ENCODE peak calls at places on chromosomes 16 and 17, in four cellular contexts. H is H9, A is mesendoderm, J is H1. Q is an unnamed sample.

GRCh38 chr16:69890114-69890890 is 60.8 kb upstream of the CLEC18A start:
- DNase-seq in A (peak), H (peak), J (no peak), Q (peak)

GRCh38 chr16:89775223-89775622 is 41.2 kb downstream of the FANCA start:
- DNase-seq in A (no peak), H (no peak), J (no peak), Q (no peak)

GRCh38 chr16:68229431-68230175 is 6.3 kb downstream of the ESRP2 start:
- DNase-seq in J (peak), A (peak), H (peak), Q (peak)

GRCh38 chr17:77916284-77916683 is 42.2 kb upstream of the TNRC6C start:
- DNase-seq in J (no peak), H (no peak), A (no peak), Q (no peak)

GRCh38 chr16:69618307-69618706 is 52.5 kb downstream of the NFAT5 start:
- DNase-seq in J (no peak), A (no peak), H (no peak), Q (no peak)

GRCh38 chr16:27322858-27323780 is 9.3 kb downstream of the IL4R start:
- DNase-seq in H (no peak), J (no peak), A (peak), Q (no peak)

GRCh38 chr17:6323626-6324356 is 111.1 kb downstream of the AIPL1 start:
- DNase-seq in A (peak), J (no peak), H (peak), Q (no peak)

GRCh38 chr17:13256545-13256944 is 238.7 kb upstream of the ELAC2 start:
- DNase-seq in A (peak), H (no peak), J (no peak), Q (no peak)

GRCh38 chr16:12901204-12901596 is 198 bp upstream of the SHISA9 start:
- DNase-seq in H (peak), A (peak), J (peak), Q (no peak)

DNA sequence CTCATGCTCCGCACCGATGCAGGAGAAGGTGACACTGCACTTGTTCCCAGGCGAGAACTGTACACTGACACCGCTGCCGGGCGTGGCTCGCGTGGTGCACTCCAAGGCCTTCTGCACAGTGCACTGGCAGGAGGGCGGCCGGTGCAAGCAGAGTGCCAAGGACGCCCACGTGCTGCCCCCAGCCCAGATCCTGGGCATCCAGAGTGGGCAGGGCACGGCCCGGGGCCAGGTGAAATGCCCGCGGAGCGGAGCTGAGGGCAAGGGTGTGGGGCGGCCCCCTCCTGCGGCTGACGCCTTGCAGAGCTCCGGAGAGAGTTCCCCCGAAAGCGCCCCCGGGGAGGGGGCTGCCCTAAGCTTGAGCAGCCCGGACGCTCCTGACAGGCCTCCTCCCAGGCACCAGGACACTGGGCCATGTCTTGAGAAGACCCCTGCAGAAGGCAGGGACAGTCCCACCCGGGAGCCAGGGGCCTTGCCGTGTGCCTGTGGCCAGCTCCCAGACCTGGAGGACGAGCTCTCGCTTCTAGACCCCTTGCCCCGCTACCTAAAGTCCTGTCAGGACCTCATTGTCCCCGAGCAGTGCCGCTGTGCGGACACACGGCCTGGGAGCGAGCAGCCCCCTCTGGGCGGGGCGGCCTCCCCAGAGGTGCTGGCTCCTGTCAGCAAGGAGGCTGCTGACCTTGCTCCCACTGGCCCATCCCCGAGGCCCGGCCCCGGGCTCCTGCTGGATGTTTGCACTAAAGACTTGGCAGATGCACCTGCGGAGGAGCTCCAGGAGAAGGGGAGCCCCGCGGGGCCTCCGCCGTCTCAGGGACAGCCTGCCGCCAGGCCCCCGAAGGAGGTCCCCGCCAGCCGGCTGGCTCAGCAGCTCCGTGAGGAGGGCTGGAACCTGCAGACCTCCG is 21.9 kb upstream of the JPT2 start:
- DNase-seq in J (no peak), H (no peak), A (no peak), Q (no peak)
- H4K5ac ChIP-seq in J (no peak), H (no peak), A (no peak), Q (no peak)

DNA sequence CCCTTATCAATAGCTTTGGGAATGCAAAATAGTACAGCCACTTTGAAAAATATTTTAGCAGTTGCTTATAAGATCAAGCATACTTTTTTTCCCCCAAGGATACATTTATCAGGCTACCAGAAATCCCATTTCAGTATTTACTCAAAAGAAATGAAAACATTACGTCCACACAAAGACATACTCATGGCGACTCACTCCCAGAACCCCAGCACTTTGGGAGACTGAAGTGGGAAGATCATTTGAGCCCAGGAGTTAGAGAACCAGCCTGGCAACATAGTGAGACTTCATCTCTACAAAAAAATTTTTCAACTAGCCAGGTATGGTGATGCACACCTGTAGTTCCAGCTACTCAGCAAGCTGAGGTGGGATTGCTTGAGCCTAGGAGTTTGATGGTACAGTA is 5.9 kb downstream of the SKA2 start:
- DNase-seq in H (no peak), A (no peak), J (no peak), Q (peak)
- H3K9ac ChIP-seq in H (no peak), A (no peak), J (no peak), Q (no peak)

GRCh38 chr17:40680998-40681397 is 16.0 kb upstream of the KRT222 start:
- DNase-seq in H (no peak), J (no peak), A (no peak), Q (no peak)
- H4K5ac ChIP-seq in H (no peak), J (no peak), A (no peak), Q (no peak)

GRCh38 chr17:48558731-48559608 is 14.1 kb upstream of the HOXB2 start:
- DNase-seq in J (no peak), A (no peak), H (no peak), Q (no peak)

GRCh38 chr17:48561894-48562810 is 16.0 kb downstream of the HOXB4 start:
- DNase-seq in J (no peak), H (no peak), A (no peak), Q (peak)

GRCh38 chr17:48558057-48558456 is 13.1 kb upstream of the HOXB2 start:
- DNase-seq in H (no peak), A (no peak), J (no peak), Q (no peak)

GRCh38 chr17:48559609-48560451 is 14.9 kb upstream of the HOXB2 start:
- DNase-seq in H (no peak), A (no peak), J (no peak), Q (no peak)

GRCh38 chr17:48560452-48560817 is 15.5 kb upstream of the HOXB2 start:
- DNase-seq in H (no peak), J (no peak), A (no peak), Q (no peak)
- H3K9ac ChIP-seq in H (no peak), J (no peak), A (no peak), Q (peak)

GRCh38 chr17:62665599-62665998 is 38.1 kb downstream of the MRC2 start:
- DNase-seq in J (no peak), A (no peak), H (no peak), Q (no peak)

GRCh38 chr17:62666801-62667591 is 39.5 kb downstream of the MRC2 start:
- DNase-seq in H (peak), A (no peak), J (no peak), Q (no peak)

GRCh38 chr17:62670202-62670821 is 42.8 kb downstream of the MRC2 start:
- DNase-seq in H (peak), A (peak), J (peak), Q (no peak)

GRCh38 chr17:62666061-62666800 is 38.8 kb downstream of the MRC2 start:
- DNase-seq in H (peak), J (no peak), A (no peak), Q (no peak)

GRCh38 chr17:62668091-62668804 is 40.8 kb downstream of the MRC2 start:
- DNase-seq in H (no peak), J (no peak), A (no peak), Q (no peak)
- H4K5ac ChIP-seq in H (no peak), J (no peak), A (no peak), Q (no peak)

DNA sequence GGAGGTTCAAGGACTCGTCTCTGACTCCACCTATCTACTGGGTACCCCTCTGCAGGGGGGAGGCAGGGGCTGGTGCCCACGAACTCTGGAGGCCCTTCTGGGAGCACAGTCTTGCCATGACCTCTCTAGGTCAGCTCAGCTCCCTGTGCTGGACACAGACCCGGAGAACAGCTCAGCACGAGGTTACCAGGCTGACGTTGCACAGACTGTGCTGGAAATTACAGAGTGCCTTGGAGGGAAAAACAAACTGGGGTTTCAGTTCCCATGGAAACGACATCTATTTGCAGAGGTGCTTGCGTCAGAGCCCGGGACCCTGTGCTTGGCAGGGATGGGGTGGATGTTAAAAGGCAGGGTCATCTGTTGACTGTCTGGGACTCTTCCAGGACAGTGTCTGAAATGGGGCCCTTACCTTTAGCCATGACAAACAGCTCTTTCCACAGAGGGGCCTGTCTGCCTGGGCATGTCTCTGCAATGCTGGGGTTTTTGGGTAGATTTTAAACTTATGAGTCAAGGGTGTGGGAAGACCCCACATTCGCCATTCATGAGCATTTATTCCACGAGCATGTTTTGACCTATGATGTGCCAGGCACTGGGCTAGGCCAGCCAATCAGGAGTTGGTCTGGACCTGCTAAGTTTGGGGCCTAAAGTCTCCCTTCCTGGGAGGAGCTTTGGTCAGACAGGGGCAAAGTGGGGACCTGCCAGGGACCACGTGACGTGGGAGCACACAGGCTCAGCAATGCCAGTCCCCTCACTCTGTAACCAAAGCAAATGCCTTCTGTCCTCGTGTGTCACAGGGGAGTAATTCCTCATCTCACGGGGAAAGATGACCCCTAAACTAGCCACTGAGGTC is 22.5 kb downstream of the CCR7 start:
- DNase-seq in H (peak), J (no peak), A (no peak), Q (peak)
- H3K9ac ChIP-seq in H (no peak), J (no peak), A (no peak), Q (peak)

DNA sequence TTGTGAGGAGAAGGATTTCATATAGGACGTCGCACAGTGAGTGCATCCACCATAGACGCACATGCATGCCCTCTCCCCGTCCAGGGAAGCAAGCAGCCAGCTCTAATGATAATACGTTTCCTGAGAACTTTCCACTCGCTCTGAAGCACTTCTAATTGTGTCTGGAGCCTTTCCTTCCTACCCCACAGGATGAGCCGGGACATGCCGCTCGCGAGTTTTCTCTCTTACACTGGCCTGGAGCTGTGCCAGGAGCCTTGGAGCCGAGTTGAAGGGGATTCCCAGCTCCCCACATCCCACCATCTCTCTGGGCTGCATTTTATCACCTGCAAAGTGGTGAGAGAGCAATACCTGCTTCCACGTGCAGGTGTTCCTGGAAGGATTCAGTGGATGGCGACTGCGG is 368.1 kb downstream of the C16orf95 start:
- DNase-seq in A (no peak), H (no peak), J (no peak), Q (no peak)
- H4K5ac ChIP-seq in A (no peak), H (no peak), J (no peak), Q (no peak)

Q was measured in IMR-90.